ENCODE peak calls at places on chromosomes 2 and 18, in five cellular contexts. L is NCI-H2081, B is T-cell, H is T-helper 9 cell, F is nucleus accumbens. K is an unnamed sample.

GRCh38 chr2:30225131-30225762 is 6.1 kb upstream of the LBH start:
- DNase-seq in B (peak; percentile 58), F (no peak), H (peak; percentile 32), L (no peak), K (no peak)

GRCh38 chr18:49597152-49597551 is 35.3 kb downstream of the LIPG start:
- DNase-seq in H (no peak), F (no peak), B (no peak), L (peak; percentile 18), K (no peak)

GRCh38 chr2:216838146-216838545 is 21.7 kb downstream of the TNP1 start:
- DNase-seq in H (no peak), L (no peak), B (no peak), F (no peak), K (no peak)

GRCh38 chr2:37205689-37206341 is 9.5 kb downstream of the CEBPZOS start:
- DNase-seq in F (no peak), B (no peak), H (no peak), L (no peak), K (no peak)

GRCh38 chr2:99354060-99354459 is 16.9 kb downstream of the EIF5B start:
- DNase-seq in F (no peak), B (no peak), H (no peak), L (no peak), K (no peak)

GRCh38 chr2:189798312-189799029 is 14.2 kb downstream of the PMS1 start:
- DNase-seq in L (peak; percentile 10), H (no peak), F (no peak), B (no peak), K (no peak)

GRCh38 chr2:66435549-66435875 is 587 bp downstream of the MEIS1 start:
- DNase-seq in H (no peak), L (peak; percentile 41), B (no peak), F (no peak), K (peak; percentile 37)

GRCh38 chr2:195573314-195573713 is 83.7 kb upstream of the SLC39A10 start:
- DNase-seq in B (no peak), F (no peak), L (no peak), H (no peak), K (no peak)

GRCh38 chr2:30899655-30900054 is 92.4 kb upstream of the CAPN13 start:
- DNase-seq in B (no peak), F (no peak), L (no peak), H (no peak), K (no peak)

GRCh38 chr2:231684314-231685223 is 23.8 kb upstream of the PTMA start:
- DNase-seq in B (no peak), L (peak; percentile 91), H (no peak), F (peak; percentile 91), K (no peak)

GRCh38 chr2:198102841-198103240 is 298.4 kb downstream of the PLCL1 start:
- DNase-seq in F (no peak), H (no peak), L (no peak), B (no peak), K (no peak)

GRCh38 chr2:145591109-145591809 is 1071.3 kb upstream of the ZEB2 start:
- DNase-seq in F (no peak), H (no peak), L (no peak), B (no peak), K (no peak)

GRCh38 chr2:36399050-36399449 is 43.5 kb downstream of the CRIM1 start:
- DNase-seq in B (no peak), H (no peak), F (no peak), L (no peak), K (no peak)

GRCh38 chr2:28160986-28161425 is 231.7 kb upstream of the FOSL2 start:
- DNase-seq in H (no peak), B (no peak), F (no peak), L (no peak), K (no peak)

GRCh38 chr18:363327-364115 is 95.7 kb upstream of the THOC1 start:
- DNase-seq in B (no peak), L (no peak), F (no peak), H (no peak), K (no peak)

GRCh38 chr2:206855585-206856433 is 83.5 kb upstream of the CPO start:
- DNase-seq in F (no peak), B (no peak), L (no peak), H (no peak), K (peak; percentile 50)

GRCh38 chr2:118810766-118811165 is 36.7 kb downstream of the EN1 start:
- DNase-seq in L (no peak), F (no peak), H (no peak), B (no peak), K (no peak)

GRCh38 chr2:25312958-25313710 is 28.6 kb downstream of the DNMT3A start:
- DNase-seq in B (peak; percentile 26), L (peak; percentile 24), H (no peak), F (no peak), K (no peak)

GRCh38 chr18:8854550-8854949 is 149.2 kb downstream of the MTCL1 start:
- DNase-seq in B (no peak), F (no peak), H (no peak), L (no peak), K (no peak)

GRCh38 chr2:238032755-238033337 is 28.0 kb upstream of the SCLY start:
- DNase-seq in L (no peak), F (no peak), H (no peak), B (no peak), K (no peak)

GRCh38 chr2:140275427-140275826 is 1495.2 kb upstream of the NXPH2 start:
- DNase-seq in B (no peak), L (peak; percentile 84), F (no peak), H (no peak), K (no peak)